ENCODE peak calls at places on chromosome 15, in seven cellular contexts. G is left lung, P is RWPE2, I is GM20000, T is progenitor cell of endocrine pancreas, Y is AG09309, X is omental fat pad. F is an unnamed sample.

GRCh38 chr15:34353627-34354026 is 10.5 kb downstream of the NUTM1 start:
- DNase-seq in I (no peak), T (no peak), P (no peak), Y (no peak), X (no peak), G (no peak), F (no peak)

GRCh38 chr15:32828507-32829186 is 110.8 kb downstream of the GREM1 start:
- DNase-seq in I (no peak), G (no peak), Y (peak), T (no peak), P (no peak), X (no peak), F (peak)

GRCh38 chr15:45431502-45431901 is 53.2 kb upstream of the GATM start:
- DNase-seq in Y (no peak), X (no peak), P (peak), I (no peak), G (no peak), T (no peak), F (no peak)

GRCh38 chr15:25136119-25136518 is 181.3 kb downstream of the SNRPN start:
- DNase-seq in P (no peak), G (no peak), Y (no peak), I (no peak), X (no peak), T (no peak), F (no peak)

GRCh38 chr15:84736375-84736774 is 12.0 kb upstream of the ZNF592 start:
- DNase-seq in T (no peak), X (no peak), I (peak), G (no peak), Y (no peak), P (peak), F (no peak)

GRCh38 chr15:90043611-90044010 is 42.5 kb downstream of the ZNF710 start:
- DNase-seq in X (no peak), Y (no peak), I (no peak), P (peak), G (no peak), T (no peak), F (no peak)

GRCh38 chr15:52678468-52679231 is 538 bp downstream of the ATOSA start:
- DNase-seq in I (peak), X (peak), G (peak), P (peak), T (peak), Y (no peak), F (peak)

GRCh38 chr15:91603681-91604080 is 249.8 kb upstream of the SLCO3A1 start:
- DNase-seq in T (no peak), I (no peak), Y (no peak), G (no peak), X (no peak), P (no peak), F (no peak)

GRCh38 chr15:78224024-78224413 is 10.3 kb downstream of the ACSBG1 start:
- DNase-seq in P (peak), I (no peak), X (no peak), Y (no peak), G (no peak), T (no peak), F (no peak)

GRCh38 chr15:67953286-67953685 is 100.8 kb upstream of the PIAS1 start:
- DNase-seq in Y (no peak), I (no peak), G (no peak), T (no peak), X (no peak), P (no peak), F (no peak)

GRCh38 chr15:70853855-70854668 is at the start of gene LARP6:
- DNase-seq in T (peak), X (no peak), G (peak), P (no peak), I (peak), Y (no peak), F (no peak)

GRCh38 chr15:31265871-31266711 is 60.5 kb upstream of the KLF13 start:
- DNase-seq in G (no peak), P (peak), X (peak), I (peak), T (no peak), Y (peak), F (peak)
- TF ChIP-seq CTCF in G (no peak), P (no peak), X (no peak), I (no peak), T (no peak), Y (no peak), F (no peak)

DNA sequence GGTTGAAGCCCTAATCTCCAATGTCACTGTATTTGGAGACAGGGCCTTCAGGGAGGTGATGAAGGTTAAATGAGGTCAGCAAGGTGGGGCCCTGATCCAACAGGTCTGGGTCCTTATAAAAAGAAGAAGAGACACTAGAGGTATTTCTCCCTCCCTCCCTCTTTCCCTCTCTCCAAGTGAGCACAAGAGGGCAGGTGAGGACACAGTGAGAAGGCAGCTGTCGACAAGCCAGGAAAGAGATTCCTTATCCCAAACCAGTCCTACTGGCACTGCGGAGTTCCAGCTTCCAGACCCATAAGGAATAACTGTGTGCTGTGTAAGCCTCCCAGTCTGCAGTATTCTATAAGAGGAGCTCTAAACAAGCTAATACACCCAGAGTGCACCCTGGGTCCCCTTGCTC is 134.7 kb downstream of the ADAMTS17 start:
- DNase-seq in G (no peak), P (peak), I (no peak), X (no peak), T (no peak), Y (no peak), F (no peak)
- TF ChIP-seq CTCF in G (no peak), P (no peak), I (no peak), X (no peak), T (no peak), Y (no peak), F (no peak)

GRCh38 chr15:97678677-97679076 is 281.8 kb upstream of the ARRDC4 start:
- DNase-seq in P (no peak), T (no peak), X (no peak), Y (no peak), I (no peak), G (no peak), F (no peak)
- TF ChIP-seq CTCF in P (no peak), T (no peak), X (no peak), Y (no peak), I (no peak), G (no peak), F (no peak)

GRCh38 chr15:66682246-66682645 is 19.8 kb upstream of the SMAD6 start:
- DNase-seq in X (no peak), T (no peak), G (no peak), Y (no peak), P (no peak), I (no peak), F (no peak)

GRCh38 chr15:66682865-66683264 is 19.2 kb upstream of the SMAD6 start:
- DNase-seq in Y (no peak), I (no peak), P (no peak), T (no peak), X (no peak), G (no peak), F (peak)

GRCh38 chr15:66679657-66680108 is 22.4 kb upstream of the SMAD6 start:
- DNase-seq in I (no peak), G (no peak), P (no peak), T (no peak), Y (no peak), X (no peak), F (no peak)

GRCh38 chr15:66680502-66680901 is 21.5 kb upstream of the SMAD6 start:
- DNase-seq in Y (no peak), I (no peak), X (no peak), T (no peak), P (no peak), G (no peak), F (no peak)

DNA sequence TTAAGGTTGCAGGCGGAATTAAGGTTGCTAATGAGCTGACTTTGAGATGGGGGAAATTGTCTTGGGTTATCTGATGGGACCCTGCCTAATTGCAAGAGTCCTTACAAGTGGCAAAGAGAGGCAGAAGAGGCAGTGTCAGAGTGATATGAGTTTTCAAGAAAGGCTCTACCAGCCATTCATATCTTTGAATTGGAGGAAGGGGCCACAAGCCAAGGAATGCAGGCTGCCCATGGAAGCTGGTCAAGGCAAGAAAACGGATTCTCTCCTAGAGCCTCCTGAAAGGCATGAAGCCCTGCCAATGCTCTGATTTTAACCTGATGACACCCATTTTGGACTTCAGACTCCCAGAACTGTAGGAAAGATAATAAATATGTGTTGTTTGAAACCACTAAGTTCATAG is 20.6 kb upstream of the SMAD6 start:
- DNase-seq in I (no peak), P (no peak), X (no peak), T (no peak), G (no peak), Y (no peak), F (no peak)
- TF ChIP-seq CTCF in I (no peak), P (no peak), X (no peak), T (no peak), G (no peak), Y (no peak), F (no peak)

GRCh38 chr15:64383760-64384159 is 2.5 kb upstream of the PCLAF start:
- DNase-seq in I (no peak), G (no peak), P (no peak), Y (no peak), X (no peak), T (no peak), F (no peak)

GRCh38 chr15:64386291-64386690 is 1.3 kb upstream of the TRIP4 start:
- DNase-seq in I (no peak), T (no peak), G (no peak), Y (no peak), P (no peak), X (no peak), F (no peak)

GRCh38 chr15:64387562-64388168 is at the start of gene TRIP4:
- DNase-seq in T (peak), Y (peak), I (peak), G (peak), P (peak), X (peak), F (peak)
- TF ChIP-seq CTCF in T (no peak), Y (peak), I (peak), G (no peak), P (peak), X (no peak), F (no peak)

DNA sequence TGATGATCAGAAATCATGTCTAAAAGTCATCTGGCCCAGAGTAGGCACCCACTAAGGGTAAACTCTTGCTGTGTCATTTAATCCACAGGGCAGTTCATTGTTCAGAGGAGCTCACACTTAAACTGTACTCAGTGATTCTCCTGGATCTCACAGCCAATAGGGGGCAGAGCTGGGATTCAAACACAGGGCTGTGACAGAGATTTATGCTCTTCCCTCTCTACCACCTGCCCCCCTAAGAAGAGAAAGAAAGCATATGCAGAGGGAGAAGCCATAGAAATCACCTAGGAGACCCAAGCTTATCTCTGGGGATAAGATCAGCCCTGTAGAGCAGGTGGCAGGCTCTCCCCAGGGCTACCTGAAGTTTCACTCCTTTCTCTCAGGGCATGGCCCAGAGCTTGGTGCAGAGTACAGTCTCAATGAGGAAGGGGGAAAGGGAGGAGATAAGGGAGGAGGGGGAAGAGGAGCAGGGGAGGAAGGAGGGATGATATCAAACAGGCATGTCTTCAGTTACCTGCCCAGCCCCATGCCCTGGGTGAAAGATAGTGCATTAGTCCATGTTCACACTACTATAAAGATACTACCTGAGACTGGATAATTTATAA is 51.8 kb upstream of the ADPGK start:
- DNase-seq in Y (no peak), I (no peak), P (peak), T (no peak), X (no peak), G (no peak), F (no peak)
- TF ChIP-seq CTCF in Y (peak), I (no peak), P (peak), T (peak), X (no peak), G (peak), F (peak)

GRCh38 chr15:88331291-88331690 is 74.8 kb upstream of the NTRK3 start:
- DNase-seq in I (peak), T (peak), Y (no peak), G (no peak), X (no peak), P (no peak), F (no peak)
- TF ChIP-seq CTCF in I (peak), T (peak), Y (peak), G (no peak), X (no peak), P (peak), F (peak)

GRCh38 chr15:64522226-64522823 is 61.9 kb downstream of the ZNF609 start:
- DNase-seq in G (no peak), T (no peak), I (no peak), P (no peak), Y (no peak), X (no peak), F (no peak)

GRCh38 chr15:64523240-64523639 is 62.9 kb downstream of the ZNF609 start:
- DNase-seq in G (no peak), I (no peak), X (no peak), T (no peak), Y (no peak), P (no peak), F (no peak)

GRCh38 chr15:64521726-64522164 is 61.4 kb downstream of the ZNF609 start:
- DNase-seq in X (no peak), I (no peak), T (no peak), G (no peak), Y (peak), P (peak), F (peak)

GRCh38 chr15:64521201-64521600 is 60.8 kb downstream of the ZNF609 start:
- DNase-seq in Y (no peak), X (no peak), G (no peak), P (no peak), I (no peak), T (no peak), F (no peak)

DNA sequence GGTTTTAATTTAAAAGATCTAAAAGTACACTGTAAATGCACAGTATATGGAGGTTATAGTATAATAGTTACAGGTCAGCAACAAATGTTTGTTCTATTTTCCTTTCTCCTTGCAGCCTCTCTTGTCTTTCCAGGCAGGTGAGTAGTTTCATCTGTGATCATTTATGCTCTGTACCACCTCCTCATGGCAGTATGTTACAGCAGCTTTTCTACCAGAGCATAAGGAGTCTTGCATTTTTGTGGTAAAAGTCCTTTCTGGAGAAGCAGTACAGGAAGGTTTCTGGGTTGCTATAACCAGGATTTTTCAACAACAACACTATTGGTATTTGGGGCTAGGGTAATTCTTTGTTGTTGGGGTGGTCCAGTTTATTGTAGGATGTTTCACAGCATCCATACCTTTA is 59.5 kb downstream of the ZNF609 start:
- DNase-seq in X (no peak), T (no peak), Y (no peak), P (no peak), I (no peak), G (no peak), F (no peak)
- TF ChIP-seq CTCF in X (no peak), T (peak), Y (no peak), P (peak), I (no peak), G (no peak), F (no peak)

GRCh38 chr15:62612771-62613170 is 429.8 kb upstream of the TPM1 start:
- DNase-seq in T (no peak), Y (no peak), P (no peak), X (no peak), G (no peak), I (no peak), F (no peak)

GRCh38 chr15:62610499-62610898 is 432.0 kb upstream of the TPM1 start:
- DNase-seq in X (no peak), P (no peak), I (no peak), T (no peak), Y (no peak), G (no peak), F (no peak)

GRCh38 chr15:62611002-62611401 is 431.5 kb upstream of the TPM1 start:
- DNase-seq in X (no peak), Y (no peak), P (no peak), T (no peak), G (no peak), I (no peak), F (no peak)

GRCh38 chr15:62608369-62608768 is 434.2 kb upstream of the TPM1 start:
- DNase-seq in X (no peak), P (no peak), T (no peak), I (no peak), G (no peak), Y (no peak), F (no peak)

DNA sequence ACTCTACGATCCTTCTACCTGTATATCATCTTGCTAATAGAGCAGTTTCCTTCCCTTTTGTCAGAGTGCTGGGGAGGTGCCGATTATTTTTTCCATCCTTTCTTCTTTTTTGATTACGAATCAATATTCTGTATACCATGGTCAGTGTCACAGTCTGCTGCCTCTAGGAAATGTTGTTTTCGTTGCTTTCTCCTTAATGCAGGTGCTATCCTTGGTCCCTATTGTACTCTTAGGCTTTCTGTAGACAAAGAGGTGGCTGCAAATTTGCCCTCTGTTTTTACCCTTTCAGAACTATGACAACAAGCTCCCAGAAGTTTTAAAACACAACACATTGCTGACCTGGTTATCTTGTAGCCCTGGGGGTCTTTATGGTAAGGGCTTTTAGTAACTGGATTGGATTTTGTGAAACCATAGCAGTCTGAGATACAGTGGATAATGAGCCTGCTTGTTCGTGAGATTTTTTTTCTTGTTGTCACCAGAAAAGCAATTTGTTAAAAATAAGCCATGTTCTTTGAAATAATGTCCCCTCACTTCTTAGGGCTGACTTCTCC is 430.3 kb upstream of the TPM1 start:
- DNase-seq in X (no peak), Y (no peak), I (no peak), P (no peak), G (no peak), T (no peak), F (no peak)
- TF ChIP-seq CTCF in X (no peak), Y (no peak), I (no peak), P (no peak), G (no peak), T (no peak), F (no peak)

F was measured in HFFc6.